ENCODE peak calls at places on chromosomes 12 and 14, in nine cellular contexts. H is GM20000; A is hippocampal formation; D is MM.1S; R is lower leg skin; Z is heart right ventricle; N is stimulated activated CD4-positive, alpha-beta T cell treated with anti-CD3 and anti-CD28 coated beads, TNF-alpha, amount 100 ng/mL, for 1 hour; O is posterior cingulate gyrus; J is central memory CD4-positive, alpha-beta T cell. P is an unnamed sample.

GRCh38 chr12:32336261-32336660 is 63.1 kb upstream of the FGD4 start:
- DNase-seq in O (no peak), J (no peak), N (no peak), D (no peak), H (no peak), A (no peak), R (no peak), Z (no peak), P (no peak)

GRCh38 chr12:42590324-42590934 is 883 bp upstream of the PRICKLE1 start:
- DNase-seq in R (peak), O (no peak), A (no peak), Z (peak), D (peak), H (peak), J (no peak), N (no peak), P (no peak)

GRCh38 chr14:65432361-65432948 is 19.9 kb downstream of the FUT8 start:
- DNase-seq in O (no peak), H (no peak), Z (no peak), N (no peak), D (no peak), J (no peak), R (no peak), A (no peak), P (no peak)

GRCh38 chr14:105067969-105068301 is 2.7 kb upstream of the GPR132 start:
- DNase-seq in O (no peak), R (no peak), J (no peak), D (no peak), A (no peak), N (no peak), Z (no peak), H (no peak), P (no peak)

GRCh38 chr14:100417466-100417865 is 94.3 kb downstream of the SLC25A47 start:
- DNase-seq in Z (peak), O (peak), H (no peak), A (peak), N (no peak), R (no peak), J (no peak), D (no peak), P (no peak)

GRCh38 chr14:90827919-90828610 is 11.8 kb upstream of the TTC7B start:
- DNase-seq in J (peak), R (peak), A (peak), H (peak), Z (peak), N (peak), D (peak), O (peak), P (peak)

GRCh38 chr12:26863515-26863914 is 30.5 kb upstream of the ITPR2 start:
- DNase-seq in O (no peak), N (no peak), D (peak), A (no peak), J (no peak), Z (no peak), R (no peak), H (no peak), P (no peak)

GRCh38 chr12:7154042-7154441 is 23.9 kb downstream of the CLSTN3 start:
- DNase-seq in A (no peak), R (no peak), J (no peak), N (no peak), H (no peak), Z (no peak), D (no peak), O (no peak), P (no peak)

GRCh38 chr14:31252865-31253264 is 45.3 kb upstream of the HECTD1 start:
- DNase-seq in D (no peak), Z (no peak), H (no peak), A (no peak), J (no peak), N (no peak), O (no peak), R (no peak), P (no peak)

GRCh38 chr14:55028066-55028465 is 1.0 kb downstream of the SOCS4 start:
- DNase-seq in N (no peak), O (no peak), R (no peak), A (no peak), J (no peak), H (no peak), D (no peak), Z (no peak), P (no peak)

GRCh38 chr12:58502236-58502635 is 418.1 kb downstream of the LRIG3 start:
- DNase-seq in H (no peak), R (no peak), N (no peak), J (no peak), O (no peak), D (peak), Z (no peak), A (no peak), P (no peak)

GRCh38 chr12:24047345-24047744 is 97.9 kb upstream of the SOX5 start:
- DNase-seq in N (no peak), O (no peak), R (no peak), H (no peak), A (no peak), D (no peak), Z (no peak), J (no peak), P (no peak)